ENCODE peak calls at places on chromosomes 12 and 14, in ten cellular contexts. C is GM23248, B is IMR-90, T is Karpas-422, I is fibroblast of lung, O is neuronal stem cell, M is colonic mucosa, X is PC-3, A is HCT116, V is mammary epithelial cell. G is an unnamed sample. For H3K4me1, the result is how much of the 10 kb centered on the place peaks cover.

GRCh38 chr12:95548539-95549391 is 2.5 kb downstream of the USP44 start:
- DNase-seq in C (peak), B (peak), T (no peak), I (peak), O (peak), M (no peak), X (no peak), A (no peak), V (no peak), G (peak)

GRCh38 chr12:25323774-25324086 is 73.0 kb upstream of the KRAS start:
- DNase-seq in C (no peak), B (no peak), T (peak), I (no peak), O (no peak), M (no peak), X (no peak), A (no peak), V (no peak), G (no peak)

GRCh38 chr12:70048521-70049245 is 194.6 kb upstream of the CNOT2 start:
- DNase-seq in C (no peak), B (no peak), T (no peak), I (no peak), O (no peak), M (peak), X (no peak), A (no peak), V (no peak), G (no peak)

GRCh38 chr12:6664902-6665301 is 2.0 kb upstream of the ING4 start:
- DNase-seq in C (peak), B (no peak), T (no peak), I (no peak), O (no peak), M (no peak), X (no peak), A (no peak), V (no peak), G (no peak)

GRCh38 chr12:49121047-49121696 is 10.0 kb downstream of the TUBA1B start:
- DNase-seq in C (peak), B (peak), T (no peak), I (peak), O (peak), M (peak), X (peak), A (peak), V (peak), G (peak)

GRCh38 chr14:23727566-23728335 is 91.6 kb downstream of the DHRS2 start:
- DNase-seq in C (peak), B (peak), T (peak), I (peak), O (no peak), M (no peak), X (peak), A (peak), V (peak), G (peak)

GRCh38 chr12:74490390-74491064 is 47.1 kb upstream of the ATXN7L3B start:
- DNase-seq in C (no peak), B (no peak), T (no peak), I (no peak), O (no peak), M (no peak), X (no peak), A (no peak), V (no peak), G (no peak)

GRCh38 chr14:75307700-75308379 is 29.2 kb downstream of the FOS start:
- DNase-seq in C (peak), B (peak), T (peak), I (peak), O (peak), M (peak), X (peak), A (peak), V (peak), G (peak)

GRCh38 chr12:41108032-41108431 is 80.1 kb upstream of the PDZRN4 start:
- DNase-seq in C (no peak), B (no peak), T (no peak), I (no peak), O (no peak), M (no peak), X (no peak), A (no peak), V (no peak), G (peak)

GRCh38 chr12:53231859-53232640 is at the start of gene RARG:
- DNase-seq in C (peak), B (no peak), T (peak), I (peak), O (no peak), M (peak), X (peak), A (no peak), V (peak), G (peak)

DNA sequence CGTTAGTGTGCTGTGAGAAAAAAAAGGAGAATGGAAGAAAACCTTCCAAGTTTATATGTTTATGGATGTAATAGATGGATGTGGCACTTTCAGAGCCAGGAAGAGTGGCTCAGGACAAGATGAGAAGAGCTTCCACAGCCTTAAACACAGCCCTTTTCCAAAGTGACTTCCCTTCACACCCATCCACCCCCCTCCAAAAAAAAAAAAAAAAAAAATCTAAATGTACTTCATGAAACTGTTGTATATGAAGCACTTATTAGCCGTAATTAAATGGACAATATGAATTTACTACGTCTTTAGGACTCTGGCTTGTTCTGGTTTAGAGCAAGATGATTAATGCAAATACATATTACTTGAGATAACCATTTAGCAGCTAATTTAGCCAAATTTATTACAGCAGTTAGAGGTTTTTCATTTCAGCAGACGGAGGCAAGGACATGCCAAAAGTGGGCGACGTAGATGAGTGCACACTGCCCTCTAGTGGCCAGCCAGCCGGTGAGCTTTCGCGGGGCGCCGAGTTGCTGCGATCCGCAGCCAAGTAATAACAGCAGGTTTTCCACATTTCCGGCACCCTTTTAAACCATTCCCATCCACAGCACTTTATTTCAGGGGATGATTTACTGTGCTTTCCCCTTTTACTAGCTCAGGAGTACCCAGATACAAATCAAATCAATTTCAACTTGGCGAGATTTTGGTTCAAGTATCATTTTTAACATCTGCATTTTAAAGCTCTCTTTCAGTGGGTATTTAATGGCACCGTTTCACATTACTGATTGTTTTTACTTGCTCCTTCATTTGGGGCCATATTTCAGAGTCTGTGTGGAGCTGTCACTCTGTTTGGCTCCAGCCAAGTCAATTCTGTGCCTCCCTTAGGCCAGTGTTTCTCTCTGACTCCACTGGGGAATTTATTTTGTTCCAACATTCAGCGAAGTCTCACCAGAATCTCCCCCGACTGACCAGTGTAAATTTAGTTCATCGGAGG is 158.2 kb downstream of the EGLN3 start:
- DNase-seq in C (peak), B (peak), T (peak), I (peak), O (peak), M (peak), X (peak), A (peak), V (peak), G (peak)
- H3K9ac ChIP-seq in C (no peak), B (no peak), T (peak), I (no peak), O (no peak), M (no peak), X (no peak), A (no peak), V (no peak), G (no peak)

DNA sequence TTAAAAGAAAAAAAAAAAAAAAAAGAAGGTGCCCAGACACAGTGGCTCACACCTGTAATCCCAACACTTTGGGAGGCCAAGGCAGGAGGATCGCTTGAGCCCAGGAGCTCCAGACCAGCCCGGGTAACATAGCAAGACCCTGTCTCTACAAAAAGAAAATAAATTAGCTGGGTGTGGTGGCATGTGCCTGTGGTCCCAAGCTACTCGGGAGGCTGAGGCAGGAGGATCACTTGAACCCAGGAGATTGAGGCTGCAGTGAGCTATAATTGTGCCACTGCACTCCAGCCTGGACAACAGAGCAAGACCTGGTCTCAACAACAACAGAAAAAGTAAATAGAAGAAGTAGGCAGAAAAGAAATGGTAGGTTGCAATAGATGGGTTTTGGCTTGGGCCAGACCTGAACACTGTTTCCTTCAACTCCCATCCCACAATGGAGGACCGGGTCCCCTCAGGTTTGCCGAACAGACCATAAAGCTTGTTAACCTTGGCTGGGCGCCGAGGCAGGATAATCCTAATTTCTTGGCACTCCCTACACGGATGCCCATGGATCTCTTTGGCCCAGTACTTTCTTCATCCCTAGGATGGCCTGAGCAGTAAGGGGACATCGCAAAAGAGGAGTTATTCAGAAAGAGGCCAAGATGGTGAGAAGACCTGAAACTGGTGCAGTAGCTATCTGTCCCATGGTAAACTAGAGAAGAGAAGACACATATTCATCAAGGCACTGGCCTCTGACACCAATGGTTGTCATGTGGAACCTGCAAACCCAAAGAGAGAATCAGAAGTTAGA is 165.5 kb upstream of the CCND2 start:
- DNase-seq in C (no peak), B (no peak), T (no peak), I (no peak), O (no peak), M (no peak), X (no peak), A (no peak), V (no peak), G (no peak)
- H3K4me1 ChIP-seq in C (under half), B (under half), T (under half), I (under half), O (under half), M (under half), X (under half), A (under half), V (under half), G (under half)

GRCh38 chr14:20801726-20802125 is 918 bp downstream of the RNASE1 start:
- DNase-seq in C (no peak), B (no peak), T (no peak), I (no peak), O (no peak), M (peak), X (no peak), A (no peak), V (no peak), G (no peak)
- H3K4me3 ChIP-seq in C (no peak), B (no peak), T (no peak), I (no peak), O (no peak), M (peak), X (no peak), A (no peak), V (no peak), G (no peak)

GRCh38 chr12:57816855-57817151 is 1.7 kb downstream of the AVIL start:
- DNase-seq in C (peak), B (no peak), T (no peak), I (peak), O (no peak), M (no peak), X (no peak), A (no peak), V (no peak), G (no peak)

GRCh38 chr12:57815177-57816000 is 3.1 kb downstream of the AVIL start:
- DNase-seq in C (no peak), B (no peak), T (peak), I (no peak), O (no peak), M (no peak), X (peak), A (no peak), V (no peak), G (no peak)

GRCh38 chr12:57816001-57816854 is 2.3 kb downstream of the AVIL start:
- DNase-seq in C (no peak), B (no peak), T (no peak), I (no peak), O (no peak), M (no peak), X (no peak), A (no peak), V (no peak), G (no peak)

GRCh38 chr12:57813971-57814771 is 4.4 kb downstream of the AVIL start:
- DNase-seq in C (no peak), B (no peak), T (no peak), I (peak), O (no peak), M (no peak), X (no peak), A (no peak), V (no peak), G (no peak)

DNA sequence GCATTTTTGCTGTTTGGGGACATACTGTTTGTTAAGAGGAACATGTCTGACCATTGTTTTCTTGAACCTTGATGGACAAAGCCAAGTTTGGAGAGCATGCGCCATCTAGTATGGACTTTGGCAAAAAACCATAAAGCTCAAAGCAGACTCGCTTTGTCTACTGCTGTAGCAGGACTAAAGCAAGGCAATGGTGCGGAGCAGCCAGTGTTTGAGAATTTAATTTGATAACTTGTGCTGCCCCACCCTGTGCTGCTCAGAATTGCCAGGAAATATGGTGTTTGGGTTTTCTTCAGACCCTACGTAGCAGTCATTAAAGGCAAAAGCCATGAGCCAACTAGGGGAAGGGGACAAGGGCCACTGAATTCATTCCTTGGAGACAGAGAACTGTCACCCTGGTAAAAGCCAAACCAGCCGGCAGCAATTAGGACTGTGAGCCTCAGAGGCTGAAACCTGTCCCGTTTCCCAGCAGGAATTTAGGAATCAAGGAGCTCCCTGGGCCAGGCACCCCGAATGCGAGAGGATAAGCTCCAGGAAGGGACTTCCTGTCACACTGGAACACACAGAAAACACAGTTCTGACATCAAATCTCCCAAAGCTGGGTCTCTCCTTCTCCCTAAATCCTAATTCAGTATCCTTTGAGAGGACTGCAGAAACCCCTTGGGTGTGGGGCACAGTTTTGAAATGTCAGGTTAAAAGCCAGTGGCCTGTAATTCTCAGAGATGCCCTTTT is 1.1 kb downstream of the AVIL start:
- DNase-seq in C (no peak), B (no peak), T (no peak), I (no peak), O (no peak), M (no peak), X (no peak), A (no peak), V (no peak), G (no peak)
- H3K9ac ChIP-seq in C (peak), B (no peak), T (no peak), I (no peak), O (no peak), M (no peak), X (no peak), A (no peak), V (no peak), G (peak)

GRCh38 chr14:77014004-77014604 is 14.4 kb downstream of the IRF2BPL start:
- DNase-seq in C (no peak), B (peak), T (no peak), I (peak), O (no peak), M (no peak), X (no peak), A (no peak), V (no peak), G (peak)

GRCh38 chr14:77009014-77009413 is 19.5 kb downstream of the IRF2BPL start:
- DNase-seq in C (no peak), B (no peak), T (no peak), I (no peak), O (no peak), M (no peak), X (peak), A (no peak), V (peak), G (no peak)

GRCh38 chr14:77012193-77012592 is 16.3 kb downstream of the IRF2BPL start:
- DNase-seq in C (no peak), B (no peak), T (no peak), I (no peak), O (no peak), M (no peak), X (no peak), A (no peak), V (no peak), G (no peak)

GRCh38 chr14:77008541-77008940 is 20.0 kb downstream of the IRF2BPL start:
- DNase-seq in C (no peak), B (no peak), T (no peak), I (no peak), O (no peak), M (no peak), X (no peak), A (no peak), V (no peak), G (no peak)

GRCh38 chr14:77011226-77011762 is 17.2 kb downstream of the IRF2BPL start:
- DNase-seq in C (no peak), B (no peak), T (no peak), I (no peak), O (no peak), M (peak), X (no peak), A (no peak), V (no peak), G (no peak)
- H3K4me1 ChIP-seq in C (under half), B (under half), T (under half), I (under half), O (under half), M (under half), X (under half), A (under half), V (under half), G (half or more)

GRCh38 chr12:124656214-124656516 is 88.8 kb upstream of the NCOR2 start:
- DNase-seq in C (no peak), B (no peak), T (no peak), I (no peak), O (no peak), M (no peak), X (no peak), A (no peak), V (no peak), G (no peak)

GRCh38 chr12:124656947-124657434 is 89.6 kb upstream of the NCOR2 start:
- DNase-seq in C (no peak), B (no peak), T (no peak), I (no peak), O (no peak), M (no peak), X (no peak), A (no peak), V (no peak), G (no peak)

GRCh38 chr12:124654666-124655316 is 87.4 kb upstream of the NCOR2 start:
- DNase-seq in C (peak), B (no peak), T (no peak), I (no peak), O (no peak), M (no peak), X (no peak), A (no peak), V (no peak), G (no peak)

GRCh38 chr12:124653169-124653931 is 85.9 kb upstream of the NCOR2 start:
- DNase-seq in C (no peak), B (peak), T (no peak), I (no peak), O (no peak), M (no peak), X (no peak), A (no peak), V (no peak), G (no peak)

GRCh38 chr12:124655317-124656213 is 88.2 kb upstream of the NCOR2 start:
- DNase-seq in C (peak), B (peak), T (no peak), I (peak), O (peak), M (peak), X (no peak), A (no peak), V (no peak), G (peak)
- H3K4me3 ChIP-seq in C (peak), B (no peak), T (no peak), I (peak), O (no peak), M (no peak), X (no peak), A (no peak), V (no peak), G (peak)

GRCh38 chr14:103123634-103124500 is 606 bp downstream of the TNFAIP2 start:
- DNase-seq in C (peak), B (no peak), T (no peak), I (no peak), O (no peak), M (peak), X (peak), A (no peak), V (no peak), G (no peak)
- H3K9ac ChIP-seq in C (peak), B (peak), T (no peak), I (peak), O (peak), M (peak), X (peak), A (peak), V (no peak), G (peak)

G was measured in adipocyte.